ENCODE peak calls at places on chromosomes 13 and 19, in six cellular contexts. P, W, B, H, D and U are unnamed samples.

GRCh38 chr19:3304871-3305423 is 61.4 kb upstream of the NFIC start:
- DNase-seq in P (peak; percentile 83), W (peak; percentile 81), D (peak; percentile 64), B (peak; percentile 63), H (peak; percentile 80), U (peak; percentile 73)

GRCh38 chr13:95494082-95494681 is 58.3 kb upstream of the CLDN10 start:
- DNase-seq in P (no peak), D (no peak), B (no peak), H (no peak), W (no peak), U (no peak)

GRCh38 chr19:31347828-31348314 is 1.4 kb downstream of the TSHZ3 start:
- DNase-seq in H (no peak), B (no peak), D (no peak), P (no peak), W (no peak), U (no peak)

GRCh38 chr13:97403893-97404683 is 29.9 kb upstream of the RAP2A start:
- DNase-seq in P (no peak), D (no peak), B (no peak), H (no peak), W (no peak), U (no peak)

GRCh38 chr13:21354721-21355120 is 104.4 kb downstream of the ZDHHC20 start:
- DNase-seq in P (no peak), B (no peak), D (no peak), W (peak; percentile 32), H (no peak), U (no peak)

GRCh38 chr19:35073516-35073915 is 32.0 kb downstream of the HPN start:
- DNase-seq in B (no peak), W (no peak), H (no peak), D (no peak), P (no peak), U (no peak)

GRCh38 chr19:30249911-30250310 is 122.3 kb upstream of the ZNF536 start:
- DNase-seq in W (no peak), D (no peak), H (no peak), P (no peak), B (no peak), U (no peak)

GRCh38 chr13:97976551-97977375 is 23.3 kb downstream of the IPO5 start:
- DNase-seq in W (peak; percentile 96), P (no peak), D (no peak), B (no peak), H (no peak), U (no peak)

GRCh38 chr13:20188649-20189553 is 3.8 kb downstream of the GJB2 start:
- DNase-seq in W (peak; percentile 74), D (no peak), H (peak; percentile 54), P (no peak), B (no peak), U (no peak)

GRCh38 chr19:36514012-36514612 is 14.0 kb downstream of the ZNF260 start:
- DNase-seq in W (no peak), H (no peak), P (no peak), B (no peak), D (no peak), U (no peak)
- H3K9me3 ChIP-seq in W (peaks cover 98% of the 10 kb centered on the region), H (peaks cover 100% of the 10 kb centered on the region), P (peaks cover 97% of the 10 kb centered on the region), B (peaks cover 100% of the 10 kb centered on the region), D (peaks cover 78% of the 10 kb centered on the region), U (peaks cover 48% of the 10 kb centered on the region)

DNA sequence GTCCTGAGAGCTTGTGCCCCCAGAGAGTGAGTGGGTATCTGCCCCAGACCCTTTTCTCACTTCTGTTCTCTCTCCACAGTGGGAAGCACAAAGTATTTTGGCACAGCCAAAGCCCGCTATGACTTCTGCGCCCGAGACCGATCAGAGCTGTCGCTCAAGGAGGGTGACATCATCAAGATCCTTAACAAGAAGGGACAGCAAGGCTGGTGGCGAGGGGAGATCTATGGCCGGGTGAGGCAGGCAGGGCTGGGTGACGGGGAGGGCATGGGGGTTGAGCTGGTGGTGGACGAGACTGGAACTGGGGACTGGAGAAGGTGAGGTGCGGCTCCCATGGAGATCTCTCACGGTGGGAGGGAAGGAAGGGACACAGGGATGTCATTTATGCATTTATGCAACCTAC is 33.5 kb upstream of the ADGRE1 start:
- DNase-seq in D (no peak), W (no peak), H (no peak), B (no peak), P (no peak), U (no peak)
- H3K9me3 ChIP-seq in D (no peaks in the 10 kb centered on the region), W (no peaks in the 10 kb centered on the region), H (no peaks in the 10 kb centered on the region), B (peaks cover 8% of the 10 kb centered on the region), P (no peaks in the 10 kb centered on the region), U (no peaks in the 10 kb centered on the region)

DNA sequence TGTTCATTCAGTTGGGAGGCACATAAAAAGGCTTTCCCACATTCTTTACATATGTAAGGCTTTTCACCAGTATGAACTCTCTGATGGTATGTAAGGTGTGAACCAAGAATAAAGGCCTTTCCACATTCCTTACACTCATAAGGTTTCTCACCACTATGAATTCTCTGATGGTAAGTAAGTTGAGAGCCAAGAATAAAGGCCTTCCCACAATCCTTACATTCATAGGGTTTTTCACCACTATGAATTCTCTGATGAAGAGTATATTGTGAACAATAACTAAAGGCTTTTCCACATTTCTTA is 29.3 kb downstream of the ZNF571 start:
- DNase-seq in D (no peak), B (no peak), H (no peak), P (no peak), W (no peak), U (no peak)
- H3K9me3 ChIP-seq in D (peaks cover 81% of the 10 kb centered on the region), B (no peaks in the 10 kb centered on the region), H (peaks cover 38% of the 10 kb centered on the region), P (peaks cover 37% of the 10 kb centered on the region), W (peaks cover 99% of the 10 kb centered on the region), U (peaks cover 67% of the 10 kb centered on the region)

GRCh38 chr13:112177889-112178288 is 110.9 kb downstream of the SOX1 start:
- DNase-seq in H (no peak), B (no peak), W (no peak), P (no peak), D (no peak), U (no peak)
- H3K9me3 ChIP-seq in H (no peaks in the 10 kb centered on the region), B (peaks cover 10% of the 10 kb centered on the region), W (no peaks in the 10 kb centered on the region), P (peaks cover 5% of the 10 kb centered on the region), D (no peaks in the 10 kb centered on the region), U (no peaks in the 10 kb centered on the region)

GRCh38 chr19:51971624-51972023 is 15.0 kb downstream of the ZNF350 start:
- DNase-seq in W (no peak), B (no peak), H (no peak), P (no peak), D (peak; percentile 7), U (no peak)

GRCh38 chr19:51965583-51965982 is 21.1 kb downstream of the ZNF350 start:
- DNase-seq in W (no peak), H (no peak), B (no peak), P (no peak), D (no peak), U (no peak)

GRCh38 chr19:51970718-51971117 is 15.9 kb downstream of the ZNF350 start:
- DNase-seq in W (no peak), D (no peak), P (no peak), B (no peak), H (no peak), U (no peak)
- H3K9me3 ChIP-seq in W (peaks cover 87% of the 10 kb centered on the region), D (peaks cover 65% of the 10 kb centered on the region), P (peaks cover 99% of the 10 kb centered on the region), B (peaks cover 100% of the 10 kb centered on the region), H (peaks cover 99% of the 10 kb centered on the region), U (peaks cover 84% of the 10 kb centered on the region)